ENCODE peak calls at places on chromosome 4, in nine cellular contexts. Q is effector memory CD8-positive, alpha-beta T cell; K is astrocyte of the hippocampus; A is skeletal muscle cell; Z is AG10803; L is RPMI7951; H is naive thymus-derived CD8-positive, alpha-beta T cell; P is cardiac muscle cell; M is activated CD8-positive, alpha-beta memory T cell treated with anti-CD3 and anti-CD28 coated beads for 48 hours. S is an unnamed sample.

GRCh38 chr4:15420642-15421041 is 7.2 kb upstream of the C1QTNF7 start:
- DNase-seq in Q (no peak), K (peak; percentile 89), A (no peak), Z (peak; percentile 69), L (peak; percentile 87), H (no peak), P (peak; percentile 77), M (no peak), S (peak; percentile 68)

GRCh38 chr4:86942185-86942666 is 7.4 kb downstream of the AFF1 start:
- DNase-seq in Q (no peak), K (peak; percentile 35), A (no peak), Z (no peak), L (peak; percentile 30), H (no peak), P (peak; percentile 54), M (no peak), S (peak; percentile 55)

GRCh38 chr4:75718529-75718928 is 5.8 kb upstream of the USO1 start:
- DNase-seq in Q (no peak), K (no peak), A (no peak), Z (no peak), L (no peak), H (no peak), P (no peak), M (no peak), S (no peak)

GRCh38 chr4:83223781-83224180 is 60.8 kb downstream of the COQ2 start:
- DNase-seq in Q (no peak), K (peak; percentile 17), A (no peak), Z (peak; percentile 52), L (no peak), H (no peak), P (peak; percentile 33), M (no peak), S (peak; percentile 14)

GRCh38 chr4:175369087-175369486 is 443.0 kb downstream of the GPM6A start:
- DNase-seq in Q (no peak), K (peak; percentile 50), A (peak; percentile 17), Z (peak; percentile 78), L (peak; percentile 29), H (no peak), P (no peak), M (no peak), S (peak; percentile 77)

GRCh38 chr4:71872767-71873422 is 89.0 kb upstream of the GC start:
- DNase-seq in Q (no peak), K (peak; percentile 9), A (no peak), Z (no peak), L (no peak), H (no peak), P (no peak), M (no peak), S (no peak)

GRCh38 chr4:23981328-23981727 is 91.5 kb upstream of the PPARGC1A start:
- DNase-seq in Q (no peak), K (peak; percentile 80), A (no peak), Z (no peak), L (no peak), H (no peak), P (no peak), M (no peak), S (peak; percentile 14)

GRCh38 chr4:128519163-128519810 is 231.7 kb upstream of the PGRMC2 start:
- DNase-seq in Q (no peak), K (no peak), A (peak; percentile 55), Z (peak; percentile 67), L (peak; percentile 31), H (no peak), P (peak; percentile 34), M (no peak), S (peak; percentile 46)

GRCh38 chr4:66574145-66574978 is 904.1 kb upstream of the EPHA5 start:
- DNase-seq in Q (no peak), K (peak; percentile 90), A (no peak), Z (peak; percentile 40), L (peak; percentile 96), H (no peak), P (peak; percentile 70), M (no peak), S (peak; percentile 87)

GRCh38 chr4:21699437-21699836 is 249.1 kb downstream of the KCNIP4 start:
- DNase-seq in Q (no peak), K (no peak), A (no peak), Z (no peak), L (no peak), H (no peak), P (no peak), M (no peak), S (no peak)

GRCh38 chr4:6095023-6095817 is 77.0 kb upstream of the C4orf50 start:
- DNase-seq in Q (no peak), K (peak; percentile 45), A (no peak), Z (peak; percentile 27), L (peak; percentile 50), H (no peak), P (peak; percentile 6), M (no peak), S (peak; percentile 7)

GRCh38 chr4:6252051-6252450 is 17.6 kb upstream of the WFS1 start:
- DNase-seq in Q (no peak), K (no peak), A (no peak), Z (no peak), L (no peak), H (no peak), P (no peak), M (no peak), S (no peak)

GRCh38 chr4:17817027-17817426 is 6.2 kb downstream of the NCAPG start:
- DNase-seq in Q (no peak), K (peak; percentile 73), A (peak; percentile 36), Z (peak; percentile 87), L (peak; percentile 56), H (no peak), P (peak; percentile 88), M (no peak), S (peak; percentile 76)

GRCh38 chr4:118279920-118280432 is 72.8 kb downstream of the PRSS12 start:
- DNase-seq in Q (no peak), K (no peak), A (no peak), Z (no peak), L (no peak), H (no peak), P (peak; percentile 9), M (no peak), S (peak; percentile 6)

GRCh38 chr4:153486281-153487151 is 20.4 kb downstream of the TMEM131L start:
- DNase-seq in Q (no peak), K (peak; percentile 87), A (peak; percentile 56), Z (peak; percentile 83), L (peak; percentile 58), H (no peak), P (peak; percentile 65), M (no peak), S (peak; percentile 82)

GRCh38 chr4:152032722-152033131 is 271.9 kb upstream of the GATB start:
- DNase-seq in Q (no peak), K (peak; percentile 80), A (peak; percentile 41), Z (peak; percentile 84), L (peak; percentile 50), H (no peak), P (peak; percentile 34), M (no peak), S (peak; percentile 85)

GRCh38 chr4:153661215-153661822 is 22.8 kb upstream of the TLR2 start:
- DNase-seq in Q (no peak), K (no peak), A (peak; percentile 41), Z (peak; percentile 40), L (no peak), H (no peak), P (peak; percentile 75), M (no peak), S (no peak)

GRCh38 chr4:185227131-185227551 is 17.7 kb downstream of the SNX25 start:
- DNase-seq in Q (no peak), K (peak; percentile 33), A (no peak), Z (no peak), L (no peak), H (no peak), P (no peak), M (no peak), S (no peak)

GRCh38 chr4:73676881-73677323 is 56.7 kb upstream of the RASSF6 start:
- DNase-seq in Q (no peak), K (peak; percentile 32), A (no peak), Z (no peak), L (peak; percentile 56), H (no peak), P (peak; percentile 29), M (no peak), S (peak; percentile 33)

GRCh38 chr4:83043801-83044407 is 8.9 kb downstream of the COPS4 start:
- DNase-seq in Q (no peak), K (no peak), A (no peak), Z (peak; percentile 64), L (peak; percentile 26), H (no peak), P (peak; percentile 33), M (no peak), S (peak; percentile 90)

GRCh38 chr4:2266181-2266580 is 4.3 kb upstream of the MXD4 start:
- DNase-seq in Q (no peak), K (peak; percentile 68), A (no peak), Z (peak; percentile 69), L (no peak), H (no peak), P (peak; percentile 58), M (no peak), S (peak; percentile 60)

GRCh38 chr4:44257461-44257860 is 191.1 kb downstream of the KCTD8 start:
- DNase-seq in Q (no peak), K (no peak), A (peak; percentile 4), Z (no peak), L (no peak), H (no peak), P (no peak), M (no peak), S (no peak)

GRCh38 chr4:38757945-38758344 is 24.8 kb downstream of the TLR10 start:
- DNase-seq in Q (no peak), K (no peak), A (no peak), Z (no peak), L (no peak), H (no peak), P (no peak), M (no peak), S (no peak)

GRCh38 chr4:61462451-61463326 is 262.6 kb downstream of the ADGRL3 start:
- DNase-seq in Q (no peak), K (peak; percentile 54), A (peak; percentile 43), Z (no peak), L (no peak), H (no peak), P (peak; percentile 74), M (no peak), S (peak; percentile 0)

GRCh38 chr4:148060264-148061138 is 328.6 kb downstream of the ARHGAP10 start:
- DNase-seq in Q (no peak), K (no peak), A (no peak), Z (no peak), L (no peak), H (no peak), P (no peak), M (no peak), S (no peak)

GRCh38 chr4:157170321-157170720 is 50.2 kb upstream of the GRIA2 start:
- DNase-seq in Q (no peak), K (peak; percentile 9), A (no peak), Z (peak; percentile 18), L (no peak), H (no peak), P (no peak), M (no peak), S (peak; percentile 22)

GRCh38 chr4:173505924-173506779 is 23.9 kb downstream of the HAND2 start:
- DNase-seq in Q (peak; percentile 31), K (peak; percentile 60), A (no peak), Z (peak; percentile 50), L (peak; percentile 40), H (no peak), P (peak; percentile 77), M (no peak), S (peak; percentile 65)

GRCh38 chr4:1043162-1043561 is 31.7 kb downstream of the FGFRL1 start:
- DNase-seq in Q (no peak), K (peak; percentile 3), A (no peak), Z (no peak), L (no peak), H (no peak), P (no peak), M (no peak), S (no peak)

GRCh38 chr4:101232074-101232776 is 115.1 kb downstream of the PPP3CA start:
- DNase-seq in Q (no peak), K (peak; percentile 48), A (peak; percentile 48), Z (peak; percentile 77), L (peak; percentile 54), H (no peak), P (peak; percentile 83), M (no peak), S (peak; percentile 84)

S was measured in EH.